ENCODE peak calls at places on chromosomes 3 and 15, in four cellular contexts. One of them, this sample, is unnamed.
A peak's percentile ranks its signal among the peaks of the same experiment; 100 is the strongest.

GRCh38 chr15:80012060-80012726 is 41.2 kb upstream of the BCL2A1 start:
- DNase-seq in K562: no peak
- DNase-seq in HepG2: no peak
- DNase-seq in WTC11: no peak
- DNase-seq in this sample: no peak

GRCh38 chr3:189839576-189839975 is 208.4 kb downstream of the TP63 start:
- DNase-seq in WTC11: no peak
- DNase-seq in HepG2: no peak
- DNase-seq in K562: no peak
- DNase-seq in this sample: no peak

GRCh38 chr3:73586628-73587027 is 38.1 kb downstream of the PDZRN3 start:
- DNase-seq in HepG2: no peak
- DNase-seq in K562: no peak
- DNase-seq in WTC11: no peak
- DNase-seq in this sample: no peak

GRCh38 chr3:197912770-197913476 is 37.1 kb upstream of the RPL35A start:
- DNase-seq in K562: no peak
- DNase-seq in HepG2: no peak
- DNase-seq in WTC11: no peak
- DNase-seq in this sample: no peak

GRCh38 chr3:34276342-34276741 is 477.9 kb downstream of the PDCD6IP start:
- DNase-seq in K562: no peak
- DNase-seq in HepG2: no peak
- DNase-seq in WTC11: no peak
- DNase-seq in this sample: no peak

GRCh38 chr15:77042955-77043920 is 27.7 kb downstream of the TSPAN3 start:
- DNase-seq in WTC11: no peak
- DNase-seq in K562: no peak
- DNase-seq in HepG2: no peak
- DNase-seq in this sample: no peak

GRCh38 chr15:85752591-85752990 is 42.1 kb downstream of the KLHL25 start:
- DNase-seq in HepG2: no peak
- DNase-seq in WTC11: peak; percentile 35
- DNase-seq in K562: no peak
- DNase-seq in this sample: no peak

GRCh38 chr3:185930393-185931107 is 7.3 kb downstream of the TRA2B start:
- DNase-seq in K562: no peak
- DNase-seq in HepG2: no peak
- DNase-seq in WTC11: no peak
- DNase-seq in this sample: no peak

GRCh38 chr3:134323966-134324962 is 50.0 kb downstream of the AMOTL2 start:
- DNase-seq in WTC11: no peak
- DNase-seq in K562: no peak
- DNase-seq in HepG2: no peak
- DNase-seq in this sample: no peak

GRCh38 chr3:162337630-162338029 is 841.0 kb downstream of the OTOL1 start:
- DNase-seq in HepG2: no peak
- DNase-seq in K562: no peak
- DNase-seq in WTC11: no peak
- DNase-seq in this sample: no peak

GRCh38 chr3:94032187-94032586 is 3.8 kb upstream of the STX19 start:
- DNase-seq in HepG2: no peak
- DNase-seq in WTC11: no peak
- DNase-seq in K562: no peak
- DNase-seq in this sample: no peak

GRCh38 chr3:148205945-148206845 is 491.5 kb upstream of the AGTR1 start:
- DNase-seq in K562: no peak
- DNase-seq in HepG2: no peak
- DNase-seq in WTC11: no peak
- DNase-seq in this sample: no peak

GRCh38 chr3:144032531-144033234 is 61.1 kb downstream of the DIPK2A start:
- DNase-seq in WTC11: no peak
- DNase-seq in HepG2: no peak
- DNase-seq in K562: no peak
- DNase-seq in this sample: no peak

GRCh38 chr15:99683000-99683670 is 50.1 kb downstream of the LYSMD4 start:
- DNase-seq in K562: no peak
- DNase-seq in HepG2: no peak
- DNase-seq in WTC11: no peak
- DNase-seq in this sample: no peak

GRCh38 chr3:184757010-184757651 is 45.3 kb upstream of the MAGEF1 start:
- DNase-seq in WTC11: no peak
- DNase-seq in HepG2: no peak
- DNase-seq in K562: no peak
- DNase-seq in this sample: no peak

GRCh38 chr3:196632033-196632751 is 7.3 kb upstream of the NRROS start:
- DNase-seq in K562: peak; percentile 96
- DNase-seq in WTC11: peak; percentile 88
- DNase-seq in HepG2: peak; percentile 54
- DNase-seq in this sample: peak; percentile 94

GRCh38 chr3:14147063-14147435 is 22.2 kb downstream of the TMEM43 start:
- DNase-seq in HepG2: no peak
- DNase-seq in K562: no peak
- DNase-seq in WTC11: no peak
- DNase-seq in this sample: no peak

GRCh38 chr3:149605902-149606301 is 51.9 kb downstream of the WWTR1 start:
- DNase-seq in WTC11: no peak
- DNase-seq in K562: no peak
- DNase-seq in HepG2: no peak
- DNase-seq in this sample: no peak

GRCh38 chr3:2727566-2728318 is 382.4 kb downstream of the IL5RA start:
- DNase-seq in WTC11: no peak
- DNase-seq in HepG2: no peak
- DNase-seq in K562: no peak
- DNase-seq in this sample: no peak

GRCh38 chr3:170424879-170425278 is 6.2 kb downstream of the CLDN11 start:
- DNase-seq in HepG2: no peak
- DNase-seq in K562: no peak
- DNase-seq in WTC11: no peak
- DNase-seq in this sample: no peak

GRCh38 chr3:106635271-106635670 is 742.0 kb upstream of the CCDC54 start:
- DNase-seq in K562: no peak
- DNase-seq in WTC11: no peak
- DNase-seq in HepG2: no peak
- DNase-seq in this sample: no peak

GRCh38 chr3:129016366-129016724 is 15.2 kb downstream of the EFCC1 start:
- DNase-seq in HepG2: peak; percentile 39
- DNase-seq in K562: no peak
- DNase-seq in WTC11: no peak
- DNase-seq in this sample: no peak

GRCh38 chr3:9415485-9416138 is 18.2 kb downstream of the SETD5 start:
- DNase-seq in HepG2: no peak
- DNase-seq in WTC11: no peak
- DNase-seq in K562: no peak
- DNase-seq in this sample: no peak

GRCh38 chr3:9422712-9423424 is 25.5 kb downstream of the SETD5 start:
- DNase-seq in K562: peak; percentile 57
- DNase-seq in WTC11: no peak
- DNase-seq in HepG2: peak; percentile 98
- DNase-seq in this sample: peak; percentile 74

GRCh38 chr3:9416139-9416780 is 18.8 kb downstream of the SETD5 start:
- DNase-seq in HepG2: no peak
- DNase-seq in WTC11: no peak
- DNase-seq in K562: no peak
- DNase-seq in this sample: no peak

GRCh38 chr3:9420850-9421549 is 23.6 kb downstream of the SETD5 start:
- DNase-seq in HepG2: no peak
- DNase-seq in K562: no peak
- DNase-seq in WTC11: no peak
- DNase-seq in this sample: no peak
- TF ChIP-seq FOXJ3 in HepG2: no peak
- TF ChIP-seq FOXJ3 in K562: no peak
- TF ChIP-seq FOXJ3 in WTC11: no peak
- TF ChIP-seq FOXJ3 in this sample: no peak

GRCh38 chr15:73593278-73594074 is 39.7 kb downstream of the NPTN start:
- DNase-seq in WTC11: no peak
- DNase-seq in K562: peak; percentile 16
- DNase-seq in HepG2: no peak
- DNase-seq in this sample: peak; percentile 68
- TF ChIP-seq FOXJ3 in WTC11: no peak
- TF ChIP-seq FOXJ3 in K562: no peak
- TF ChIP-seq FOXJ3 in HepG2: no peak
- TF ChIP-seq FOXJ3 in this sample: peak; percentile 94

GRCh38 chr3:9142346-9142745 is 107.1 kb downstream of the SRGAP3 start:
- DNase-seq in WTC11: no peak
- DNase-seq in K562: no peak
- DNase-seq in HepG2: no peak
- DNase-seq in this sample: no peak
- TF ChIP-seq FOXJ3 in WTC11: no peak
- TF ChIP-seq FOXJ3 in K562: no peak
- TF ChIP-seq FOXJ3 in HepG2: no peak
- TF ChIP-seq FOXJ3 in this sample: no peak

DNA sequence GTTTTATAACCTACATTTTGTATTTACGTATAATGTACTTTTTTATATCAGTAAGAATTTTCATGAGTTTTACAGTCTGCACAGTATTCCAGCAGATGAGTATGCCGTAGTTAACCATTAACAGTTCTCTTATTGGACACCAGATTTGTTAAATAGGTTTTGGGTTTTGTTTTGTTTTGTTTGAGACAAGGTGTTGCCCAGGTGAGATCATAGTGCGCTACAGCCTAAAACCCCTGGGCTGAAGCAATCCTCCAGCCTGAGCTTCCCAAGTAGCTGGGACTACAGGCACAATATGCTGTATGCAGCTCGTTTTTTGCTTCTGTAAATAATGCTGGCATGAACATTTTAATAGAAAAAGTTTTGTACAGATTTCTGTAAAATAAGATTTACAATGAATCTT is 88.6 kb upstream of the CHD2 start:
- DNase-seq in K562: no peak
- DNase-seq in HepG2: peak; percentile 68
- DNase-seq in WTC11: no peak
- DNase-seq in this sample: no peak
- TF ChIP-seq FOXJ3 in K562: no peak
- TF ChIP-seq FOXJ3 in HepG2: no peak
- TF ChIP-seq FOXJ3 in WTC11: no peak
- TF ChIP-seq FOXJ3 in this sample: no peak

DNA sequence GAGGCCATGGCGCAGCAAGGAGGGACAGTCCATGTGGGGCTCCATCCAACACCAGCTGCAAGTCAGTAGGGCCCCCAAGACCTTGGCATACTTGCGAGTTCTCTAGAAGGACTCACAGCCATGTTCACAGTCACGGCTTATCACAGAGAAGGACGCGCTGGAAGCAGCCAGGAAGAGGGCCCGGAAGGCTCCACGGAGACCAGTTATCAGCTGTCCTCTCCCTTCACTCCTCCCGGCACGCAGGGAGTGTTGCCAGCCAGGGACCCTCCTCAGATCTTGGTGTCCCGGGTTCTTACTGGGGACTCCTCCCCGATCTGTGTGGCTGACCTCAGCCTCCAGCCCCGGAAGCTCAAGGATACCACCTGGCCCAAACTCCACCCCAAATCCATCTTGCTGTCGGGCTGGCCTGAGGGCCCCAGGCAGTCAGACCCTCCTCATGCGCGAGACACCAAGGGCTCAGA is 68.0 kb downstream of the SLTM start:
- DNase-seq in WTC11: peak; percentile 14
- DNase-seq in HepG2: peak; percentile 64
- DNase-seq in K562: no peak
- DNase-seq in this sample: no peak
- TF ChIP-seq FOXJ3 in WTC11: no peak
- TF ChIP-seq FOXJ3 in HepG2: no peak
- TF ChIP-seq FOXJ3 in K562: no peak
- TF ChIP-seq FOXJ3 in this sample: no peak

GRCh38 chr3:125058529-125058928 is 2.7 kb upstream of the HEG1 start:
- DNase-seq in K562: no peak
- DNase-seq in WTC11: no peak
- DNase-seq in HepG2: no peak
- DNase-seq in this sample: no peak
- TF ChIP-seq FOXJ3 in K562: no peak
- TF ChIP-seq FOXJ3 in WTC11: no peak
- TF ChIP-seq FOXJ3 in HepG2: no peak
- TF ChIP-seq FOXJ3 in this sample: no peak

DNA sequence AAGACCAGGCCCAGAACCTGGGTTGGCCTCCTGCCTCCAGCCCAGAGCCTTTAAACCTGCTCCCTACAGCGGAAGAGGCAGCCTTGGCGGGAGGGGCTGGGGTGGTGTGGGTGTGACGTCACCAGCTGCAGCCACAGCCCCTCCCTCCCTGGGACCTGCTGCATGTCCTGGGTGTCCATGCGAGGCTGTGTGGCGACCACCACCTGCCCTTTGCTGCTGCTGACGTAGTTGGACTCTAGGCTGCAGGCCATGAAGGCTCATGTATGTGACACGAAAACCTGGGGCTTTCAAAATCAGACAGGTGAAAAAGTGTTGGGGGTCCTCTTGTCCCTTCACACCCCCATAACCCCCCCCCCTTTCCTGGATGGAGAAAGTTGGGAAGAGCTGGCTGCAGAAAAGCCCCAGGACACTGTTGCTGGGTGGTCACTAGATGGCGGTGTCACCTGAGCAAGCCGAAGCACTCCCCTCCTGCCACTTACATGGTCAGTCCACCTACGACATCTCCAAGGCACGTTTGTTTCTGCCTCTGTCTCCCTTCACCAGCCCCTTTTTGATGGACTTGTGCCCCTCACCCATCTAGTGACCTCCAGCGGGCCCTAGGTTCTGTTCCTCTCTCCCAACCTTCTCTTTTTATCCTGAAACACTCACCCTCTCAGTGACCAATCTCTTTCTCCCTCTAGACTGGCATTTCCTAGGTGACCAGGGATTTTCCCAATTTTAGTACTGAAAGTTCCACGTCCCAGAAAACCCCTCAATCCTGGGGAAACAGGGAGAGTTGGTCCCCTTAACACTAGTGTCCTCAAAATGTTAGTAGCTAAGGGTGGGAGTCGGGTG is 35.2 kb downstream of the SLC6A20 start:
- DNase-seq in K562: peak; percentile 87
- DNase-seq in HepG2: peak; percentile 39
- DNase-seq in WTC11: peak; percentile 68
- DNase-seq in this sample: peak; percentile 87
- TF ChIP-seq FOXJ3 in K562: no peak
- TF ChIP-seq FOXJ3 in HepG2: no peak
- TF ChIP-seq FOXJ3 in WTC11: no peak
- TF ChIP-seq FOXJ3 in this sample: no peak

GRCh38 chr3:109353057-109353456 is 15.7 kb upstream of the DPPA4 start:
- DNase-seq in WTC11: no peak
- DNase-seq in HepG2: no peak
- DNase-seq in K562: no peak
- DNase-seq in this sample: no peak

GRCh38 chr3:109356442-109357155 is 19.3 kb upstream of the DPPA4 start:
- DNase-seq in HepG2: no peak
- DNase-seq in WTC11: no peak
- DNase-seq in K562: no peak
- DNase-seq in this sample: no peak

GRCh38 chr3:109351231-109351630 is 13.9 kb upstream of the DPPA4 start:
- DNase-seq in WTC11: no peak
- DNase-seq in HepG2: no peak
- DNase-seq in K562: no peak
- DNase-seq in this sample: no peak

GRCh38 chr3:109355625-109356441 is 18.5 kb upstream of the DPPA4 start:
- DNase-seq in WTC11: peak; percentile 71
- DNase-seq in HepG2: no peak
- DNase-seq in K562: no peak
- DNase-seq in this sample: no peak
- TF ChIP-seq FOXJ3 in WTC11: no peak
- TF ChIP-seq FOXJ3 in HepG2: no peak
- TF ChIP-seq FOXJ3 in K562: no peak
- TF ChIP-seq FOXJ3 in this sample: no peak

GRCh38 chr15:71802770-71803169 is 7.6 kb upstream of the NR2E3 start:
- DNase-seq in K562: peak; percentile 65
- DNase-seq in HepG2: no peak
- DNase-seq in WTC11: peak; percentile 88
- DNase-seq in this sample: no peak
- TF ChIP-seq FOXJ3 in K562: no peak
- TF ChIP-seq FOXJ3 in HepG2: no peak
- TF ChIP-seq FOXJ3 in WTC11: no peak
- TF ChIP-seq FOXJ3 in this sample: no peak